ENCODE peak calls at places on chromosomes 11 and 22, in eight cellular contexts. N is CD14-positive monocyte; C is kidney; R is foreskin keratinocyte; H is WTC11; I is fibroblast of pulmonary artery; T is pancreas; G is CD4-positive, alpha-beta T cell. E is an unnamed sample.

GRCh38 chr11:124892750-124893454 is 4.8 kb downstream of the ROBO4 start:
- DNase-seq in N (no peak), C (no peak), R (no peak), H (no peak), I (peak; percentile 15), T (no peak), G (no peak), E (no peak)

GRCh38 chr11:76577199-76577920 is 93.2 kb downstream of the LRRC32 start:
- DNase-seq in N (no peak), C (peak; percentile 92), R (peak; percentile 85), H (no peak), I (peak; percentile 84), T (no peak), G (no peak), E (peak; percentile 88)

GRCh38 chr11:72585762-72586590 is 88.2 kb downstream of the PDE2A start:
- DNase-seq in N (peak; percentile 62), C (peak; percentile 69), R (peak; percentile 28), H (peak; percentile 77), I (peak; percentile 69), T (peak; percentile 50), G (peak; percentile 48), E (peak; percentile 25)

GRCh38 chr11:126127284-126127845 is 64.7 kb upstream of the CDON start:
- DNase-seq in N (no peak), C (no peak), R (no peak), H (no peak), I (no peak), T (no peak), G (no peak), E (no peak)

GRCh38 chr11:103396237-103396636 is 287.0 kb downstream of the DYNC2H1 start:
- DNase-seq in N (no peak), C (no peak), R (no peak), H (no peak), I (no peak), T (no peak), G (no peak), E (peak; percentile 69)

GRCh38 chr11:92820860-92821259 is 148.6 kb upstream of the MTNR1B start:
- DNase-seq in N (no peak), C (no peak), R (no peak), H (no peak), I (no peak), T (no peak), G (no peak), E (no peak)

GRCh38 chr11:2662024-2662312 is 37.8 kb downstream of the KCNQ1OT1 start:
- DNase-seq in N (no peak), C (peak; percentile 29), R (no peak), H (no peak), I (no peak), T (no peak), G (no peak), E (no peak)

GRCh38 chr22:32543020-32543357 is 68.4 kb downstream of the FBXO7 start:
- DNase-seq in N (no peak), C (no peak), R (no peak), H (no peak), I (no peak), T (no peak), G (no peak), E (no peak)

GRCh38 chr11:10584071-10584501 is 15.6 kb upstream of the LYVE1 start:
- DNase-seq in N (no peak), C (no peak), R (no peak), H (no peak), I (peak; percentile 93), T (no peak), G (no peak), E (no peak)

GRCh38 chr11:19670030-19670761 is 42.4 kb upstream of the NAV2 start:
- DNase-seq in N (no peak), C (no peak), R (no peak), H (no peak), I (no peak), T (no peak), G (no peak), E (peak; percentile 44)

GRCh38 chr11:23288001-23288783 is 427.9 kb upstream of the CCDC179 start:
- DNase-seq in N (no peak), C (no peak), R (peak; percentile 70), H (no peak), I (no peak), T (no peak), G (no peak), E (peak; percentile 93)

GRCh38 chr11:70467196-70468085 is 69.1 kb downstream of the CTTN start:
- DNase-seq in N (no peak), C (no peak), R (no peak), H (peak; percentile 82), I (peak; percentile 55), T (peak; percentile 26), G (no peak), E (peak; percentile 29)

GRCh38 chr11:104690243-104690642 is 208.0 kb downstream of the CASP12 start:
- DNase-seq in N (no peak), C (no peak), R (no peak), H (no peak), I (no peak), T (no peak), G (no peak), E (no peak)

GRCh38 chr11:130606181-130606580 is 157.7 kb downstream of the ADAMTS15 start:
- DNase-seq in N (no peak), C (no peak), R (no peak), H (no peak), I (no peak), T (no peak), G (no peak), E (no peak)

GRCh38 chr22:29820941-29821789 is 16.9 kb downstream of the ASCC2 start:
- DNase-seq in N (peak; percentile 95), C (no peak), R (peak; percentile 99), H (no peak), I (peak; percentile 100), T (peak; percentile 42), G (no peak), E (peak; percentile 87)

GRCh38 chr11:16981651-16982194 is 32.5 kb downstream of the PLEKHA7 start:
- DNase-seq in N (no peak), C (peak; percentile 91), R (no peak), H (peak; percentile 26), I (peak; percentile 55), T (peak; percentile 74), G (no peak), E (no peak)

GRCh38 chr11:9357041-9357440 is 27.4 kb upstream of the IPO7 start:
- DNase-seq in N (no peak), C (no peak), R (peak; percentile 32), H (no peak), I (no peak), T (no peak), G (no peak), E (no peak)

GRCh38 chr22:17706451-17706900 is 67.8 kb downstream of the BID start:
- DNase-seq in N (peak; percentile 81), C (no peak), R (peak; percentile 84), H (no peak), I (peak; percentile 94), T (no peak), G (no peak), E (peak; percentile 91)

DNA sequence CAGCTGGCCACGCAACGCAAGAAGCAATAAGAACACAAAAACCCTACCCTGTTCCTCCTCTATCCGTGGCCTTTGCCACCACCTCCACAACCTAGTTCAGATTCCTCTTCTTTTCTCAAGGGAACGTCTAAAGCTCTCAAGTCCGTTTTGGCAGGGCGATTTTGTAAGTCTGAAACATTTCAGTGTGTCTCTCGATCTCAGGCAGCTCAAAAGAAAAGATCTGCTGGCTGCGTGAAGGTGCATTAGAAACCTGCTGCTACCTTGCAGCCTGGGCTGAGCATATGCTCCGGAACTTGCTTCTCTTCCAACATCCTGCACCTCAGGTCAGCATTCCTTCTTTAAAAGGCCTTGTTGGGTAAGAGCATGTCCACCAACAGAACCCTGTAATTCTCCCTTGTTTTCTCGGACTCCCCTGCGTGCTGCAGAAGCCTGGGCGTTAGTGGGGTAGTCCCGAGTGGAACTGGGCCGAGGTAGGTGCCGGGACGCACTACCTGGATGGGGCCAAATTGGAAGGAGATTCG is 1.5 kb downstream of the LGR4 start:
- DNase-seq in N (no peak), C (no peak), R (no peak), H (no peak), I (no peak), T (no peak), G (no peak), E (no peak)
- TF ChIP-seq CTCF in N (no peak), C (no peak), R (no peak), H (no peak), I (no peak), T (no peak), G (no peak), E (no peak)

GRCh38 chr22:33793464-33793863 is 126.8 kb downstream of the LARGE1 start:
- DNase-seq in N (no peak), C (no peak), R (no peak), H (no peak), I (no peak), T (no peak), G (no peak), E (no peak)

GRCh38 chr22:33792837-33793236 is 127.4 kb downstream of the LARGE1 start:
- DNase-seq in N (no peak), C (no peak), R (no peak), H (no peak), I (no peak), T (no peak), G (no peak), E (no peak)

GRCh38 chr22:33798401-33798800 is 121.9 kb downstream of the LARGE1 start:
- DNase-seq in N (no peak), C (no peak), R (no peak), H (no peak), I (no peak), T (no peak), G (no peak), E (no peak)

GRCh38 chr22:33796494-33796893 is 123.8 kb downstream of the LARGE1 start:
- DNase-seq in N (no peak), C (no peak), R (no peak), H (no peak), I (no peak), T (no peak), G (no peak), E (no peak)
- TF ChIP-seq CTCF in N (no peak), C (no peak), R (peak; percentile 39), H (no peak), I (no peak), T (no peak), G (no peak), E (no peak)

DNA sequence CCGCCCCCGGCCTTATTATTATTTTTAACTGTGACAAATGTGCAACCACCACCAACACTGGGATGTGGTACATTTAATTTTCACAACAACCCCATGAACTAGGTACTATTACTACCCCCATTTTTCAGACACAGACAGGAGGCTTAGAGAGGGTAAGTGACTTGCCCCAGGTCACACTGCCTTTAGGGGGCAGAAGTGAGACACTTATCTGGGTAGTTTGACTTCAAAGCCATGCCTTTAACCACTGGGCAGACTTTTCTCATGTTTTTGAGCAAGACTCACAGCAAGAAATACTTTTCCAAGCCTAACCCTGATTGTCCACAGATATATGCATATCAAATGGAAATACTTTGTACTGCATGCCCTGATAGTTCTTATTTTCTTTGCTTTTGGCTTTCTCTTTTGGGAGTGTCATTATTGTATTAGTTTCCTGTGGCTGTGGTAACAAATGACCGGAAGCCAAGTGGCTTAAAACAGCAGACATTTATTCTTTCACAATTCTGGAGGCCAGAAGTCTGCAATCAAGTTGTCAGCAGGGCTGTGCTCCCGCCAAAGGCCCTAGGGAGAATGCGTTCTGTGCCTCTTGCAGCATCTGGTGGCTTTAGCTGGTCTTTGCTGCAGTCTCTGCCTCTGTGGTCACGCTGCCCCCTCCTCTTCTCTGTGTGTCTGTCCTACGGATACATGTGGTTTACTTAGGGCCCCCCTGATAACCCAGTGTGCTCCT is 110.8 kb downstream of the GRIK4 start:
- DNase-seq in N (no peak), C (no peak), R (no peak), H (peak; percentile 46), I (peak; percentile 44), T (no peak), G (no peak), E (no peak)
- TF ChIP-seq CTCF in N (peak; percentile 18), C (no peak), R (peak; percentile 45), H (peak; percentile 50), I (peak; percentile 33), T (no peak), G (no peak), E (peak; percentile 39)

GRCh38 chr22:42294034-42294985 is 23.9 kb upstream of the TCF20 start:
- DNase-seq in N (no peak), C (no peak), R (no peak), H (peak; percentile 89), I (peak; percentile 67), T (peak; percentile 54), G (no peak), E (peak; percentile 33)
- TF ChIP-seq CTCF in N (no peak), C (no peak), R (no peak), H (no peak), I (no peak), T (no peak), G (no peak), E (no peak)